ENCODE peak calls at places on chromosomes 2 and 18, in ten cellular contexts. C is NB4; Q is epithelial cell of proximal tubule; Y is colonic mucosa; U is pancreas; O is brain microvascular endothelial cell; G is endodermal cell; P is prostate gland; L is mammary epithelial cell; A is CD4-positive, alpha-beta memory T cell. H is an unnamed sample.

GRCh38 chr2:108905176-108905575 is 83.8 kb downstream of the EDAR start:
- DNase-seq in C (no peak), Q (no peak), Y (peak), U (no peak), O (no peak), G (peak), P (no peak), L (no peak), A (no peak), H (no peak)

GRCh38 chr2:73998451-73998850 is 13.7 kb downstream of the TET3 start:
- DNase-seq in C (no peak), Q (no peak), Y (no peak), U (no peak), O (no peak), G (no peak), P (no peak), L (no peak), A (peak), H (no peak)

GRCh38 chr2:128967666-128968065 is 649.0 kb upstream of the HS6ST1 start:
- DNase-seq in C (no peak), Q (no peak), Y (no peak), U (no peak), O (no peak), G (no peak), P (no peak), L (peak), A (no peak), H (no peak)

GRCh38 chr2:236659758-236660150 is 90.1 kb downstream of the ACKR3 start:
- DNase-seq in C (no peak), Q (no peak), Y (no peak), U (no peak), O (no peak), G (no peak), P (peak), L (no peak), A (no peak), H (no peak)

GRCh38 chr2:172806426-172807008 is 70.9 kb downstream of the RAPGEF4 start:
- DNase-seq in C (peak), Q (peak), Y (no peak), U (no peak), O (peak), G (no peak), P (peak), L (no peak), A (peak), H (peak)

GRCh38 chr2:147628971-147629421 is 215.8 kb upstream of the ACVR2A start:
- DNase-seq in C (no peak), Q (no peak), Y (no peak), U (no peak), O (no peak), G (no peak), P (no peak), L (peak), A (no peak), H (peak)

GRCh38 chr18:8830067-8831060 is 125.0 kb downstream of the MTCL1 start:
- DNase-seq in C (no peak), Q (no peak), Y (no peak), U (no peak), O (no peak), G (no peak), P (no peak), L (no peak), A (no peak), H (no peak)

GRCh38 chr18:50194623-50195532 is at the start of gene MYO5B:
- DNase-seq in C (no peak), Q (no peak), Y (peak), U (peak), O (no peak), G (peak), P (peak), L (peak), A (peak), H (peak)

GRCh38 chr2:129758461-129759185 is 220.8 kb upstream of the RAB6C start:
- DNase-seq in C (peak), Q (no peak), Y (no peak), U (no peak), O (no peak), G (peak), P (no peak), L (no peak), A (no peak), H (no peak)

GRCh38 chr2:8053241-8053640 is 628.6 kb upstream of the ID2 start:
- DNase-seq in C (no peak), Q (no peak), Y (no peak), U (no peak), O (no peak), G (no peak), P (no peak), L (no peak), A (no peak), H (no peak)

GRCh38 chr2:161415041-161415440 is 1.1 kb upstream of the TBR1 start:
- DNase-seq in C (peak), Q (no peak), Y (peak), U (no peak), O (no peak), G (peak), P (no peak), L (no peak), A (no peak), H (no peak)

GRCh38 chr2:20523053-20523452 is 76.2 kb downstream of the RHOB start:
- DNase-seq in C (no peak), Q (no peak), Y (no peak), U (no peak), O (no peak), G (peak), P (no peak), L (no peak), A (no peak), H (no peak)

GRCh38 chr2:128281852-128282245 is 36.8 kb downstream of the HS6ST1 start:
- DNase-seq in C (no peak), Q (no peak), Y (no peak), U (no peak), O (no peak), G (no peak), P (no peak), L (no peak), A (no peak), H (no peak)

GRCh38 chr2:174013310-174013751 is 48.2 kb upstream of the SP3 start:
- DNase-seq in C (peak), Q (no peak), Y (no peak), U (no peak), O (no peak), G (no peak), P (no peak), L (no peak), A (no peak), H (no peak)

GRCh38 chr2:45993476-45993991 is 303.7 kb upstream of the EPAS1 start:
- DNase-seq in C (peak), Q (no peak), Y (peak), U (peak), O (peak), G (peak), P (peak), L (peak), A (peak), H (no peak)

GRCh38 chr2:191724015-191724414 is 46.1 kb downstream of the NABP1 start:
- DNase-seq in C (peak), Q (no peak), Y (no peak), U (no peak), O (no peak), G (no peak), P (no peak), L (no peak), A (no peak), H (no peak)

GRCh38 chr2:119472749-119473148 is 41.1 kb downstream of the TMEM37 start:
- DNase-seq in C (no peak), Q (no peak), Y (peak), U (no peak), O (no peak), G (no peak), P (no peak), L (no peak), A (no peak), H (no peak)

GRCh38 chr2:127225186-127225960 is 5.3 kb upstream of the CYP27C1 start:
- DNase-seq in C (no peak), Q (no peak), Y (no peak), U (no peak), O (peak), G (no peak), P (no peak), L (no peak), A (no peak), H (no peak)

GRCh38 chr2:70981421-70981820 is 3.0 kb downstream of the ANKRD53 start:
- DNase-seq in C (no peak), Q (no peak), Y (no peak), U (no peak), O (no peak), G (peak), P (no peak), L (no peak), A (no peak), H (no peak)

GRCh38 chr2:70977605-70978205 is 725 bp upstream of the ANKRD53 start:
- DNase-seq in C (no peak), Q (peak), Y (no peak), U (no peak), O (peak), G (no peak), P (peak), L (peak), A (no peak), H (no peak)

GRCh38 chr2:70979626-70980025 is 1.2 kb downstream of the ANKRD53 start:
- DNase-seq in C (no peak), Q (no peak), Y (no peak), U (no peak), O (no peak), G (peak), P (no peak), L (no peak), A (no peak), H (no peak)

GRCh38 chr2:70975237-70975636 is 3.2 kb upstream of the ANKRD53 start:
- DNase-seq in C (no peak), Q (no peak), Y (no peak), U (no peak), O (no peak), G (no peak), P (no peak), L (no peak), A (no peak), H (no peak)

DNA sequence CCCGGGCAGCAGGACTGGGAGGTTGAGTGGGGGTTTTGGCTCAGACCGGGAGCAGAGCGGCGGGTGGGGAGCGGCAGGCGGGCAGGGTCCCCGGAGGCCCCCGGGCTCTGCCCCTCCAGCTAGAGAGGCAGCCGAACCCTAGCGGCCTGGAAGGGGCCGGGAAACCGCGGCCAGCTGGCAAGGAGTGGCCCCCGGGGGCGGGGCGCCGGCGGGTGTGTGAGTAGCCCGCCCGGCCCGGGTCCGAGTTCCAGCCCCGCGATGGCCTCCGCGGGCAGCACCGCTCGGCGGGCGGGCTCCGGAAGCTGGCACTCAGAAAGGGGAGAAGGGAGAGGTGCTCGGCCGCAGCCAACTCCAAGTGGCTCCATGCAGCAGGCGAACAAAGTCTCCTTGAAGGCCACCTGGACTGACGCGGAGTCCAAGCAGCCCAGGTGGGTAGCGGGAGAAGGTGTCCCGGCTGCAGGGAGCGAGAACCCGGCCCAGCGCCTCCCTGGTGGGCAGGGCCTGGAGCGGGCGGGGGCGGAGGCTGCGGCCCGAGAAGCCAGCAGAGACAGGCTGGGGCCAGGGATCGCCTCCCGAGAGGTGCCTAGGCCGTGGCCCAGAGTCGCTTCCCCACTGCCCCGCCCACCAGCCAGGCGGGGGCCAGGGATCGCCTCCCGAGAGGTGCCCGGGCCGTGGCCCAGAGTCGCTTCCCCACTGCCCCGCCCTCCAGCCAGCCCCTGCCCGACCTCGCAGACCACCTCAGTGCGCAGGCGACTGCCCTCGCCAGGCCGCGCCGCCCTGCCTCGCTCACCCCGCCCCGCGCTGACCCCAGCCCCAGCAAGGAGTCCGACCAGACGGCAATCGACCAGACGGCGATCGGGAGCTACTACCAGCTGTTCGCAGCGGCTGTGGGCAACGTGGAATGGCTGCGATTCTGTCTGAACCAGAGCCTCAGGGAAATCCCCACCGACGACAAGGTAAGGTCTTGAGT is at the start of gene ANKRD53:
- DNase-seq in C (no peak), Q (no peak), Y (peak), U (peak), O (no peak), G (peak), P (peak), L (peak), A (no peak), H (peak)
- H3K4me3 ChIP-seq in C (peak), Q (peak), Y (peak), U (peak), O (peak), G (peak), P (peak), L (peak), A (peak), H (peak)

GRCh38 chr2:206981739-206982336 is 42.5 kb downstream of the CPO start:
- DNase-seq in C (peak), Q (peak), Y (peak), U (no peak), O (peak), G (peak), P (peak), L (peak), A (peak), H (peak)
- H3K4me3 ChIP-seq in C (no peak), Q (no peak), Y (no peak), U (no peak), O (no peak), G (no peak), P (no peak), L (no peak), A (no peak), H (no peak)

GRCh38 chr2:85771486-85771885 is 17.7 kb downstream of the ATOH8 start:
- DNase-seq in C (no peak), Q (no peak), Y (no peak), U (no peak), O (no peak), G (no peak), P (no peak), L (no peak), A (no peak), H (no peak)
- H3K4me3 ChIP-seq in C (no peak), Q (no peak), Y (no peak), U (no peak), O (no peak), G (no peak), P (no peak), L (no peak), A (no peak), H (no peak)

GRCh38 chr2:104855174-104856085 is 1.5 kb downstream of the POU3F3 start:
- DNase-seq in C (peak), Q (no peak), Y (no peak), U (no peak), O (no peak), G (peak), P (no peak), L (no peak), A (no peak), H (no peak)
- H3K4me3 ChIP-seq in C (no peak), Q (peak), Y (no peak), U (no peak), O (no peak), G (no peak), P (no peak), L (no peak), A (no peak), H (no peak)

GRCh38 chr2:98346259-98347236 is at the start of gene CNGA3:
- DNase-seq in C (peak), Q (no peak), Y (no peak), U (peak), O (no peak), G (peak), P (no peak), L (peak), A (peak), H (no peak)
- H3K4me3 ChIP-seq in C (no peak), Q (peak), Y (peak), U (no peak), O (peak), G (peak), P (no peak), L (no peak), A (no peak), H (no peak)

DNA sequence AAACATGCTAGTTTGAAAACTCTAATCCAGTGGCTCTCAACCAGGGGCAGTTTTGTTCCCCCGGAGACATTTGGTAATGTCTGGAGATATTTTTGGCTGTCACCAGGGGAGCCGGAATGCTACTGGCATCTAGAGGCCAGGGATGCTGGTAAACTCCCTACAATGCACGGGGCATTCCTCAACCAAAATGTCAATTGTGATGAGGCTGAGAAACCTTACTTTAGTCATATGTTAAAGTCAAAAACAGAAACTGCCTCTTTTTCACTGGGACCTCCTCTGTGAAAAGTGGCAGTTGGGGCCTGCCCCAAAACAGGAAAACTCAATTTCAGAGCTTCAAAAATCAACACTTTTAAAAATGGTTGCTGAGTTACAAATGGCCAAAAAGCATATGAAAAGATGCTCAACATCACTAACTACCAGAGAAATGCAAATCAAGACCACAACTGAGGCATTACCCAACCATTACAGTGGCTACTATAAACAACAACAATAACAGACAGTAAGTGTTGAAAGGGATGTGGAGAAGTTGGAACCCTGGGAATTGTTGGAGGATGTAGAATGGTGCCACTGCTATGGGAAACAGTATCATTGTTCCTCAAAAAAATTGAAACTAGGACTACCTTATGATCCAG is 173.1 kb upstream of the SPRED2 start:
- DNase-seq in C (no peak), Q (no peak), Y (no peak), U (no peak), O (no peak), G (peak), P (no peak), L (no peak), A (no peak), H (no peak)
- H3K4me3 ChIP-seq in C (no peak), Q (no peak), Y (no peak), U (no peak), O (no peak), G (no peak), P (no peak), L (no peak), A (no peak), H (no peak)

GRCh38 chr2:97754690-97755346 is 41.4 kb downstream of the ZAP70 start:
- DNase-seq in C (no peak), Q (no peak), Y (no peak), U (no peak), O (no peak), G (no peak), P (no peak), L (peak), A (no peak), H (no peak)
- H3K4me3 ChIP-seq in C (no peak), Q (no peak), Y (no peak), U (no peak), O (no peak), G (no peak), P (no peak), L (no peak), A (no peak), H (no peak)

DNA sequence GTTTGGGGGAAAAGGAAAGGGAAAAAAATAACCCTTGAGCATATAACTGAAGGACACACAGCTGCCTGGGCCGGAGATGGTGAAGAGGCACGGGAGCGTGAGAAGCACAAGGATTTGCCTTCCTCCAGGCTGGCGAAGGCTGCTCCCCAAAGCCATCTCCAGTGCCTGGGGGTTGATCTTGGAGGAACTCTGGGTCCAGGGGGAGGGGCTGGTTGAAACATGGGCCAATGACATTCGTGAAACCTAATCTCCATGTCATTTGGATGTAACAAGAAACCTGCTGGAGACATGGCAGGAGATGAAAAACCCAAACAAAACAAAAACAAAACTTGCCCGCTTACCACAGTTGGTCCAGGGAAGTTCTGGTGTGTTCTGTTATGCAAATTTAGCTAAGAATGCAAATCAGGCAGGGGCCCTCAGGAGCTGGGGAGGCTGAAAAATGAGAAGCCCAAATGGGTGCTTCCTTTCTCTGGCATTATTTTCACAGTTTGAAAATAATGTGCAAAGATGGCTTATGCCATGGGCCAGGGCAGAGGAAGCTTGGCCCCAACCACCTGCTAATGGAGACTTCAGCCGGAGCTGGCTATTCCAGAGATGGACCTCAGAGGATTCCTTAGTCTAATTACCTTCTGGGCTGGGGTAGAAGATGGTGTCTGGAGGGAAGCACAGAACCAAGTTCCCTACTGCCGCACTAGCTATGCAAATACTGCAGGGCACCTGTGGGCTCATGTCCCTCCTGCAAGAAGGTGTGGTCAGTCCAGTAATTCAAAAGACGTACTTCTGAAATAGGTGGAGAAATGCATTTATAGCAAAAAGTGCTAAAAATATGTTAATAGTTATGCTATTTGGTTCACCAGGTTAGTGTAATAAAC is 180.9 kb downstream of the BCL2 start:
- DNase-seq in C (no peak), Q (no peak), Y (no peak), U (no peak), O (no peak), G (peak), P (no peak), L (no peak), A (no peak), H (peak)
- H3K4me3 ChIP-seq in C (no peak), Q (no peak), Y (peak), U (no peak), O (no peak), G (no peak), P (no peak), L (no peak), A (peak), H (peak)